ENCODE peak calls at places on chromosomes 13 and 19, in four cellular contexts. I is fibroblast of the aortic adventitia; T is kidney tubule cell; L is CD8-positive, alpha-beta memory T cell. D is an unnamed sample.

GRCh38 chr19:14544977-14545715 is 15.8 kb downstream of the TECR start:
- DNase-seq in T (peak), L (no peak), I (no peak), D (peak)

GRCh38 chr13:112953591-112954487 is 15.2 kb upstream of the MCF2L start:
- DNase-seq in I (no peak), T (peak), L (no peak), D (no peak)

GRCh38 chr19:40705362-40705651 is 11.4 kb downstream of the COQ8B start:
- DNase-seq in T (no peak), I (peak), L (no peak), D (no peak)

GRCh38 chr13:36086117-36086516 is 45.1 kb downstream of the DCLK1 start:
- DNase-seq in L (no peak), I (no peak), T (no peak), D (no peak)

GRCh38 chr19:32097620-32098019 is 247.8 kb upstream of the ZNF507 start:
- DNase-seq in T (no peak), I (no peak), L (no peak), D (no peak)

GRCh38 chr19:40219721-40220276 is 1.6 kb upstream of the TTC9B start:
- DNase-seq in L (no peak), I (peak), T (peak), D (peak)

GRCh38 chr19:41844601-41845000 is at the start of gene LYPD4:
- DNase-seq in L (no peak), I (no peak), T (no peak), D (no peak)

GRCh38 chr13:28067526-28067925 is 32.9 kb downstream of the FLT3 start:
- DNase-seq in L (no peak), I (no peak), T (no peak), D (no peak)